ENCODE peak calls at places on chromosomes 5 and 9, in seven cellular contexts. F, K, D, U, C, L and P are unnamed samples.

GRCh38 chr9:70043285-70043684 is 363 bp upstream of the MAMDC2 start:
- DNase-seq in C (no peak), K (no peak), F (peak; percentile 42), L (no peak), U (no peak), D (no peak), P (no peak)

GRCh38 chr5:176446884-176447537 is 1.2 kb upstream of the FAF2 start:
- DNase-seq in C (peak; percentile 43), L (no peak), K (no peak), U (no peak), D (peak; percentile 20), F (no peak), P (no peak)

GRCh38 chr9:109317311-109317978 is 3.4 kb downstream of the EPB41L4B start:
- DNase-seq in K (no peak), L (no peak), C (peak; percentile 67), U (no peak), F (no peak), D (no peak), P (no peak)

GRCh38 chr9:7752481-7752880 is 47.1 kb downstream of the DMAC1 start:
- DNase-seq in K (no peak), L (no peak), D (no peak), F (no peak), C (no peak), U (no peak), P (no peak)

GRCh38 chr5:102961671-102962070 is 158.3 kb downstream of the GIN1 start:
- DNase-seq in C (no peak), U (no peak), L (no peak), D (no peak), K (no peak), F (no peak), P (no peak)

GRCh38 chr5:176364765-176365662 is at the start of gene ARL10:
- DNase-seq in L (no peak), C (peak; percentile 24), D (peak; percentile 40), F (peak; percentile 63), U (peak; percentile 48), K (no peak), P (no peak)

GRCh38 chr9:38067611-38067891 is 1.5 kb downstream of the SHB start:
- DNase-seq in L (no peak), F (peak; percentile 25), U (peak; percentile 28), K (no peak), C (no peak), D (peak; percentile 23), P (no peak)

GRCh38 chr5:56711191-56711590 is 104.2 kb upstream of the MAP3K1 start:
- DNase-seq in L (no peak), F (no peak), U (no peak), C (no peak), D (no peak), K (no peak), P (no peak)

GRCh38 chr5:73446631-73447233 is 1.8 kb downstream of the FOXD1 start:
- DNase-seq in D (no peak), L (peak; percentile 72), U (no peak), C (no peak), F (no peak), K (no peak), P (no peak)

GRCh38 chr9:35757527-35758275 is 3.6 kb upstream of the MSMP start:
- DNase-seq in D (no peak), L (no peak), C (peak; percentile 63), K (no peak), U (no peak), F (no peak), P (no peak)

GRCh38 chr5:5929231-5929630 is 449.1 kb downstream of the MED10 start:
- DNase-seq in F (no peak), C (no peak), U (no peak), L (no peak), K (no peak), D (no peak), P (no peak)

GRCh38 chr5:116453920-116454319 is 120.7 kb downstream of the SEMA6A start:
- DNase-seq in L (no peak), F (no peak), C (no peak), D (no peak), K (no peak), U (no peak), P (no peak)

DNA sequence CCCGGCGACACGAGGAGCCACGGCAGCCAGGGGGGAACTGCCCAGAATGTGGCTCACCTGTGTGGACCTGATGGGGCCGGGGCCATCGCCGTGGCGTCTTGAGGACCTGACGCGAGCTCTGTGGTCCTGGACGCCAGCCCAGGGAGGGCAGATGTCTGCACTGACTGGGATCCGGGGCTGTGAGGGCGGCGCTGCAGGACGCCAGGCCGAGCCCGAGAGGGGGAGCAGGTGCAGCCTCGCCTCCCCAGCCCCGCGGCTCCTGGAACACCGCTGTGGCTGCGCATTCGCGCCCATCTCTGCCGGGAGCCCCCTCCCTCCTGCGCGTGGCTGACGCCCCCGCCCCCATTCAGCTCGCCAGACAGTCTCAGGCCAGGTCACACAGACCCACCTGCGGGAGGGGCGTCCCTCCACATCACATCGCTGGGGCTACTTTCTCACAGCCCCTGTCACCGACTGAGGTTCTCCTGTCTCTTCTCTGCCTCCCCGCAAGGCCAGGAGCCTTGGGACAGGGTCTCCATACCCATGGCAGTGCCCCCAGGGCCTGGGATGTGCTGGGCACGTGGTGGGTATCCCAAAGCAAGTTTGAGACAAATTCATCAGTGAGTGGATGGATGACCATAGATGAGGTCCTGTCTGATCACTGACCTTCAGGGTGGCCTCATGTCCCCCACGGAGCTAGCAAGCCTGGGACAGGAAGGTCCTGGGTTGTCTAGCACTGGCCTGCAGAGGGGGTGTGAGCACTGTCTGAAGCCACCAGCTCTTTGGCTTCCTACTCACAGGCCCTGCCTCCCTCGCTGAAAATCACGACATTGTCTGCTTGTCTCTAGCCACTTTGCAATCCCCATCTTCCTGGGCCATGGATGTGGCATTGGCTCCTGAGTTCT is 47.3 kb downstream of the RASGEF1C start:
- DNase-seq in L (peak; percentile 90), D (no peak), U (no peak), F (no peak), C (peak; percentile 7), K (no peak), P (no peak)
- TF ChIP-seq CTCF in L (no peak), D (no peak), U (no peak), F (peak; percentile 4), C (no peak), K (no peak), P (no peak)

GRCh38 chr5:151685749-151686672 is 704 bp downstream of the SPARC start:
- DNase-seq in F (peak; percentile 36), K (no peak), D (no peak), U (no peak), C (no peak), L (no peak), P (no peak)
- H3K4me3 ChIP-seq in F (peak overlapping the region; percentile 35), K (peak overlapping the region; percentile 19), D (peak overlapping the region; percentile 50), U (peak overlapping the region; percentile 78), C (peak overlapping the region; percentile 24), L (peak overlapping the region; percentile 71), P (peak overlapping the region; percentile 90)

GRCh38 chr5:58072202-58072791 is 387.6 kb downstream of the PLK2 start:
- DNase-seq in K (no peak), F (no peak), C (no peak), U (no peak), L (no peak), D (no peak), P (no peak)
- H3K4me1 ChIP-seq in K (peaks cover 19% of the 10 kb centered on the region), F (peaks cover 35% of the 10 kb centered on the region), C (peaks cover 11% of the 10 kb centered on the region), U (peaks cover 71% of the 10 kb centered on the region), L (peaks cover 4% of the 10 kb centered on the region), D (no peaks in the 10 kb centered on the region), P (peaks cover 25% of the 10 kb centered on the region)

DNA sequence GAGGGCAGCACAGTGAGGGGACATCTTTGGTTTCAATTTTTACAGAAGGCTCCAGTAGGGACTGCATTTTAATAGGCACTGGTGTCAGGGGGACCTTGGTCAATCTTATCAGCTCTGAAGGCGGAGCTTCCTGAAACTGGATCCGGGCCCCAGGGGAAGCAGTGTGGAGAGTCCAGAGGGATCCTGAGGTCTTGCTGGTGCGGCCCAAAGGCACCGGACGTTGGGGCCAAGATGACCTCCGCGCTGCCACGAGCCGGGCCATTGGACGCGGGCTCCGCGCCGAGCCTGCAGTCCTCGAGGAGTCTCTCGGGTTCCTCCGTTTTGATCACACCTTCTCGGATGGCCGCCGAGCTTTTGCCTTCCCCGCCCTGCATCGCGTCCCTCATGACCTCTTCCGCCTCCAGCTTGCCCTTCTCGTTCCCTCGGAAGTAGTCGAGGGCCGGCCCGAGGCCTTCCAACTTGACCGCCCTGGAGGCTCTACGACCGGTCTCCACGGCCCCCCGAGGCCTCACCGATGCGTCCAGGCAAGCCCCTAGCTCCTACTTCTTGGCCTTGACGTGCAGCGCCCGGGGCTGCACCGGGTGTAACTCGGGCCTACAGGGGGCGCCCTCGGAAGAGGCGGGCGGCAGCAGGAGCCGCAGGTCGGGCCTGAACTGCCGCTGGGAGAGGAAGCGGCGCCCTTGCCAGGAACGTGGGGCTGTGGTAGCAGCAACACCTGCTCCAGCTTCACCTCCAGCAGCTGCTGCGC is 18.8 kb downstream of the C5orf52 start:
- DNase-seq in F (no peak), U (no peak), K (no peak), C (no peak), D (no peak), L (peak; percentile 68), P (no peak)
- TF ChIP-seq CTCF in F (peak; percentile 45), U (no peak), K (peak; percentile 38), C (no peak), D (no peak), L (peak; percentile 7), P (no peak)

DNA sequence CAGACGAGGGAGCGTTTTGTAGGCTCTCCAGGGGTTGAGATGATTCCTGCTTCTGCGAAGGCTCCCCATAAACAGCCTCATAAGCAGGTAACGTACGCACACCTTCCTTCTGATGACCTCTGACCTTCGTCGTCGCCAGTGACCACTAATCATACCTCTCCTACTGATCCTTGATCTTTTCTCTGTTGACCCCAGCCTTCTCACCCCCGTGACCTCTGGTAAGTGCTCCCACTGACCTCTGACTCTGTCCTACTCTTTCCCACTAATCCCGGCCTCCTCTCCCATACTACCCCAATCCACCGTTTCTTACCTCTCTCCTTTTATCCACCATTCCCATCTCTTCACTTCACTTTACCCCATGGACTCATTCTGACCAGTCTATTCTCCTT is 356 bp downstream of the DNAI1 start:
- DNase-seq in D (no peak), U (no peak), C (no peak), F (no peak), L (no peak), K (no peak), P (no peak)
- H3K4me3 ChIP-seq in D (peak overlapping the region; percentile 27), U (peak overlapping the region; percentile 98), C (no peak overlapping the region), F (peak overlapping the region; percentile 17), L (peak overlapping the region; percentile 82), K (no peak overlapping the region), P (peak overlapping the region; percentile 81)